ENCODE peak calls at places on chromosome 1, in five cellular contexts. C, F, T, L and R are unnamed samples.

GRCh38 chr1:186765446-186765845 is 63.3 kb upstream of the PLA2G4A start:
- DNase-seq in T (no peak), L (no peak), C (no peak), F (no peak), R (no peak)

GRCh38 chr1:64878931-64879710 is 87.2 kb downstream of the JAK1 start:
- DNase-seq in C (peak), T (no peak), L (no peak), F (no peak), R (no peak)

GRCh38 chr1:215475719-215476525 is 91.2 kb upstream of the KCTD3 start:
- DNase-seq in C (peak), T (peak), F (no peak), L (peak), R (no peak)

GRCh38 chr1:158177705-158178450 is 2.8 kb upstream of the CD1D start:
- DNase-seq in F (no peak), C (peak), L (peak), T (peak), R (no peak)

GRCh38 chr1:39980555-39981313 is 25.8 kb downstream of the MFSD2A start:
- DNase-seq in L (no peak), C (no peak), F (peak), T (no peak), R (no peak)

GRCh38 chr1:6345009-6345408 is 48.6 kb downstream of the ACOT7 start:
- DNase-seq in F (no peak), C (no peak), L (no peak), T (no peak), R (no peak)

GRCh38 chr1:207495816-207496792 is at the start of gene CR1:
- DNase-seq in C (peak), T (no peak), L (no peak), F (no peak), R (no peak)

GRCh38 chr1:38018864-38019343 is 6.4 kb downstream of the UTP11 start:
- DNase-seq in C (no peak), F (no peak), T (peak), L (peak), R (no peak)

GRCh38 chr1:27147842-27148518 is 6.9 kb downstream of the SLC9A1 start:
- DNase-seq in T (no peak), L (no peak), C (no peak), F (no peak), R (no peak)

GRCh38 chr1:198449727-198450433 is 90.6 kb downstream of the ATP6V1G3 start:
- DNase-seq in F (no peak), L (no peak), T (peak), C (peak), R (no peak)